ENCODE peak calls at places on chromosome 12, in eight cellular contexts. Q is tibial nerve; O is CD8-positive, alpha-beta memory T cell; L is hepatocyte; T is cardiac muscle cell; I is stomach; W is astrocyte; J is body of pancreas. C is an unnamed sample.

GRCh38 chr12:98999569-98999968 is 354.5 kb downstream of the APAF1 start:
- DNase-seq in Q (no peak), J (no peak), W (no peak), I (no peak), T (no peak), O (no peak), L (no peak), C (no peak)

GRCh38 chr12:45670339-45671065 is 59.0 kb upstream of the ARID2 start:
- DNase-seq in T (no peak), W (no peak), L (no peak), I (no peak), J (no peak), Q (no peak), O (no peak), C (no peak)

GRCh38 chr12:15613981-15614380 is 175.2 kb downstream of the EPS8 start:
- DNase-seq in I (no peak), W (peak; percentile 34), J (no peak), T (no peak), L (no peak), O (no peak), Q (no peak), C (no peak)

GRCh38 chr12:47964102-47964723 is 817 bp downstream of the TMEM106C start:
- DNase-seq in J (peak; percentile 25), W (no peak), L (peak; percentile 46), I (peak; percentile 39), O (no peak), T (no peak), Q (no peak), C (no peak)

GRCh38 chr12:130496516-130497120 is 158.9 kb downstream of the PIWIL1 start:
- DNase-seq in O (no peak), J (no peak), L (no peak), T (no peak), Q (no peak), W (no peak), I (no peak), C (no peak)

GRCh38 chr12:88393017-88393767 is 187.1 kb downstream of the KITLG start:
- DNase-seq in W (peak; percentile 10), L (peak; percentile 19), I (no peak), Q (no peak), J (no peak), O (no peak), T (peak; percentile 27), C (no peak)

GRCh38 chr12:122411537-122411936 is 10.9 kb downstream of the CLIP1 start:
- DNase-seq in L (no peak), O (no peak), J (no peak), I (no peak), W (no peak), T (no peak), Q (no peak), C (no peak)

GRCh38 chr12:88334271-88334670 is 192.2 kb downstream of the TMTC3 start:
- DNase-seq in L (peak; percentile 11), I (peak; percentile 26), T (no peak), O (no peak), Q (peak; percentile 21), J (peak; percentile 47), W (peak; percentile 82), C (peak; percentile 72)

GRCh38 chr12:88413561-88414095 is 166.6 kb downstream of the KITLG start:
- DNase-seq in J (no peak), T (no peak), O (no peak), I (no peak), L (no peak), W (no peak), Q (no peak), C (no peak)

GRCh38 chr12:89856431-89856830 is 147.8 kb upstream of the ATP2B1 start:
- DNase-seq in Q (no peak), O (no peak), J (no peak), I (no peak), W (peak; percentile 88), T (peak; percentile 43), L (no peak), C (no peak)

GRCh38 chr12:96136720-96137378 is 57.3 kb upstream of the ELK3 start:
- DNase-seq in T (no peak), W (peak; percentile 46), Q (no peak), L (no peak), J (no peak), O (no peak), I (no peak), C (no peak)

DNA sequence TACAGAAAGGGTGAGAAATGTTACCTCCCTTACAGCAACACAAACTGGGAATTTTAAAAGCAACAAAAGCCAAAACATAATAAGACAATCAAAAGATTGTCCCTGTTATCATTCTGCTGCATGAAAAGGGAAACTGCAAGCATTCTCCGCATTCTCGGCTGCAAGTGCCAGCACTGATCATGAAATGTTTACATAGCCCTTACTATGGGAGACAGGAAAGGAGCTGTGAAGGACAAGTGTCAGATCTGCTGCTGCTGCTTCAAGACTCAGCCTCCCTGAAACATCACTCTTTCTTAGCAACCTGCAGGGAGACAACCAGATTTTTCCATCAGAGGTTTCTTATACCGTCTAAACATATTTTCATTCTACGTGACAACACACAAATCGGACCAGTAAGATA is 20.1 kb downstream of the DENND5B start:
- DNase-seq in W (no peak), O (no peak), T (peak; percentile 37), J (no peak), I (no peak), L (peak; percentile 23), Q (no peak), C (no peak)
- H3K4me3 ChIP-seq in W (no peak overlapping the region), O (no peak overlapping the region), T (peak overlapping the region; percentile 3), J (no peak overlapping the region), I (no peak overlapping the region), L (no peak overlapping the region), Q (no peak overlapping the region), C (no peak overlapping the region)

GRCh38 chr12:25677180-25677937 is 124.3 kb upstream of the LMNTD1 start:
- DNase-seq in T (no peak), Q (no peak), W (no peak), J (no peak), I (no peak), O (no peak), L (no peak), C (no peak)
- H3K36me3 ChIP-seq in T (no peaks in the 10 kb centered on the region), Q (no peaks in the 10 kb centered on the region), W (no peaks in the 10 kb centered on the region), J (no peaks in the 10 kb centered on the region), I (no peaks in the 10 kb centered on the region), O (no peaks in the 10 kb centered on the region), L (no peaks in the 10 kb centered on the region), C (no peaks in the 10 kb centered on the region)

GRCh38 chr12:126772171-126772864 is 1494.7 kb upstream of the TMEM132C start:
- DNase-seq in W (peak; percentile 68), J (peak; percentile 23), L (no peak), Q (no peak), I (no peak), O (peak; percentile 24), T (no peak), C (no peak)
- H3K27ac ChIP-seq in W (no peak overlapping the region), J (no peak overlapping the region), L (no peak overlapping the region), Q (no peak overlapping the region), I (no peak overlapping the region), O (peak overlapping the region; percentile 60), T (no peak overlapping the region), C (no peak overlapping the region)

GRCh38 chr12:41368006-41368405 is 179.9 kb downstream of the PDZRN4 start:
- DNase-seq in L (no peak), W (no peak), I (no peak), T (no peak), O (no peak), J (no peak), Q (no peak), C (no peak)

GRCh38 chr12:41361791-41362190 is 173.7 kb downstream of the PDZRN4 start:
- DNase-seq in T (no peak), W (no peak), Q (no peak), O (no peak), I (no peak), J (no peak), L (no peak), C (no peak)

GRCh38 chr12:41362511-41362910 is 174.4 kb downstream of the PDZRN4 start:
- DNase-seq in T (peak; percentile 29), I (no peak), L (no peak), W (no peak), O (no peak), J (no peak), Q (no peak), C (no peak)

GRCh38 chr12:41365653-41366131 is 177.6 kb downstream of the PDZRN4 start:
- DNase-seq in L (no peak), T (no peak), O (no peak), W (peak; percentile 4), J (no peak), Q (no peak), I (no peak), C (no peak)

DNA sequence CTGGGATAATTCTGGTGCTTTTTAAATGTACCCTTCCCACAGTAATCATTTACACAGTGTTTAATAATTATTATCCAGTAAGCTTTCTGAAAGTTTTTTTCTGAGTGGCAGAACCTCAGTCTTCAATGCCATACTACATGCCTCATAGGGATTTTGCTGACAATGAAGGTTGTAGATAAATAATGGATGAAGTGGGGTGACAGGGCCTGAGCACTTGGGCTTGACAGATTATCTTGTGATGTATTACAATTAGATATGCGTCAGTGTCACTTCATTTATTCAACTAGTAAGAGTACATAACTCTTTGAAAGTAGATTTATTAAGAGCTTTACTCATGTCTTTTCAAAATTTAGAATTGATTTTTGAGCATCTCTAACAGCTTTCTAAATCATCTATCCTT is 176.1 kb downstream of the PDZRN4 start:
- DNase-seq in W (no peak), J (no peak), L (no peak), O (no peak), T (no peak), I (no peak), Q (no peak), C (no peak)
- H3K4me3 ChIP-seq in W (no peak overlapping the region), J (no peak overlapping the region), L (no peak overlapping the region), O (no peak overlapping the region), T (no peak overlapping the region), I (no peak overlapping the region), Q (no peak overlapping the region), C (no peak overlapping the region)

GRCh38 chr12:109582636-109583035 is 9.0 kb downstream of the MVK start:
- DNase-seq in O (no peak), I (no peak), L (no peak), J (no peak), T (peak; percentile 32), W (no peak), Q (no peak), C (no peak)
- H3K36me3 ChIP-seq in O (peaks cover 11% of the 10 kb centered on the region), I (peaks cover 95% of the 10 kb centered on the region), L (peaks cover 2% of the 10 kb centered on the region), J (no peaks in the 10 kb centered on the region), T (peaks cover 50% of the 10 kb centered on the region), W (peaks cover 20% of the 10 kb centered on the region), Q (peaks cover 94% of the 10 kb centered on the region), C (peaks cover 83% of the 10 kb centered on the region)

GRCh38 chr12:82686223-82687019 is at the start of gene TMTC2:
- DNase-seq in L (peak; percentile 97), O (peak; percentile 81), T (peak; percentile 92), I (peak; percentile 95), J (peak; percentile 97), W (peak; percentile 75), Q (peak; percentile 81), C (peak; percentile 88)
- H3K27ac ChIP-seq in L (peak within 1 kb of the TSS; percentile 97), O (peak within 1 kb of the TSS; percentile 75), T (peak within 1 kb of the TSS; percentile 50), I (peak within 1 kb of the TSS; percentile 99), J (peak within 1 kb of the TSS; percentile 95), W (peak within 1 kb of the TSS; percentile 81), Q (peak within 1 kb of the TSS; percentile 98), C (peak within 1 kb of the TSS; percentile 58)

GRCh38 chr12:20317554-20317953 is 50.8 kb upstream of the PDE3A start:
- DNase-seq in T (no peak), Q (no peak), O (no peak), J (no peak), W (no peak), I (no peak), L (no peak), C (no peak)

GRCh38 chr12:20319374-20319773 is 49.0 kb upstream of the PDE3A start:
- DNase-seq in W (no peak), J (no peak), Q (no peak), T (peak; percentile 36), L (no peak), O (no peak), I (no peak), C (no peak)

GRCh38 chr12:20309504-20310148 is 58.7 kb upstream of the PDE3A start:
- DNase-seq in J (no peak), O (no peak), T (no peak), W (no peak), L (no peak), I (no peak), Q (no peak), C (no peak)

GRCh38 chr12:20314325-20314724 is 54.0 kb upstream of the PDE3A start:
- DNase-seq in O (no peak), T (no peak), I (no peak), L (no peak), Q (no peak), W (peak; percentile 43), J (no peak), C (no peak)
- H3K4me3 ChIP-seq in O (no peak overlapping the region), T (no peak overlapping the region), I (no peak overlapping the region), L (no peak overlapping the region), Q (no peak overlapping the region), W (no peak overlapping the region), J (no peak overlapping the region), C (no peak overlapping the region)

C was measured in RWPE2.